ENCODE peak calls at places on chromosomes 12 and 14, in four cellular contexts. One of them, this sample, is unnamed.
A peak's percentile ranks its signal among the peaks of the same experiment; 100 is the strongest.

GRCh38 chr14:105019861-105020814 is 745 bp downstream of the CDCA4 start:
- DNase-seq in GM12878: no peak
- DNase-seq in HepG2: no peak
- DNase-seq in K562: peak; percentile 21
- DNase-seq in this sample: no peak

GRCh38 chr12:112198120-112198733 is 72.9 kb downstream of the TRAFD1 start:
- DNase-seq in GM12878: no peak
- DNase-seq in K562: peak; percentile 75
- DNase-seq in HepG2: peak; percentile 64
- DNase-seq in this sample: peak; percentile 78

GRCh38 chr12:19669793-19670192 is 230.5 kb downstream of the AEBP2 start:
- DNase-seq in HepG2: no peak
- DNase-seq in K562: no peak
- DNase-seq in GM12878: no peak
- DNase-seq in this sample: no peak

GRCh38 chr12:66964629-66965028 is 285.8 kb upstream of the GRIP1 start:
- DNase-seq in K562: no peak
- DNase-seq in HepG2: no peak
- DNase-seq in GM12878: no peak
- DNase-seq in this sample: no peak

GRCh38 chr12:29517265-29517664 is 19.8 kb upstream of the OVCH1 start:
- DNase-seq in HepG2: no peak
- DNase-seq in K562: peak; percentile 5
- DNase-seq in GM12878: no peak
- DNase-seq in this sample: no peak

GRCh38 chr12:38926501-38926900 is 21.1 kb upstream of the CPNE8 start:
- DNase-seq in HepG2: no peak
- DNase-seq in GM12878: no peak
- DNase-seq in K562: no peak
- DNase-seq in this sample: no peak

GRCh38 chr12:27109339-27110023 is 27.1 kb upstream of the C12orf71 start:
- DNase-seq in K562: no peak
- DNase-seq in GM12878: no peak
- DNase-seq in HepG2: no peak
- DNase-seq in this sample: no peak

GRCh38 chr12:15728118-15728598 is 61.0 kb downstream of the EPS8 start:
- DNase-seq in K562: no peak
- DNase-seq in GM12878: no peak
- DNase-seq in HepG2: no peak
- DNase-seq in this sample: peak; percentile 1

GRCh38 chr12:26204612-26205289 is 9.4 kb downstream of the SSPN start:
- DNase-seq in K562: no peak
- DNase-seq in GM12878: no peak
- DNase-seq in HepG2: no peak
- DNase-seq in this sample: no peak

GRCh38 chr12:80154261-80154660 is 54.9 kb downstream of the OTOGL start:
- DNase-seq in K562: no peak
- DNase-seq in HepG2: no peak
- DNase-seq in GM12878: no peak
- DNase-seq in this sample: no peak

GRCh38 chr12:68623984-68624383 is 13.3 kb downstream of the RAP1B start:
- DNase-seq in K562: no peak
- DNase-seq in HepG2: no peak
- DNase-seq in GM12878: no peak
- DNase-seq in this sample: no peak

GRCh38 chr12:124190301-124191023 is 104.4 kb upstream of the RFLNA start:
- DNase-seq in GM12878: no peak
- DNase-seq in HepG2: no peak
- DNase-seq in K562: no peak
- DNase-seq in this sample: no peak

GRCh38 chr12:52391618-52392002 is 6.2 kb upstream of the KRT84 start:
- DNase-seq in GM12878: no peak
- DNase-seq in K562: no peak
- DNase-seq in HepG2: no peak
- DNase-seq in this sample: peak; percentile 73

GRCh38 chr12:105944628-105945027 is 194.1 kb downstream of the NUAK1 start:
- DNase-seq in HepG2: no peak
- DNase-seq in K562: no peak
- DNase-seq in GM12878: no peak
- DNase-seq in this sample: no peak

GRCh38 chr12:105947906-105948305 is 190.8 kb downstream of the NUAK1 start:
- DNase-seq in HepG2: no peak
- DNase-seq in K562: no peak
- DNase-seq in GM12878: no peak
- DNase-seq in this sample: no peak

GRCh38 chr12:105945935-105946334 is 192.8 kb downstream of the NUAK1 start:
- DNase-seq in K562: no peak
- DNase-seq in GM12878: no peak
- DNase-seq in HepG2: no peak
- DNase-seq in this sample: no peak

GRCh38 chr12:105948331-105948730 is 190.4 kb downstream of the NUAK1 start:
- DNase-seq in HepG2: no peak
- DNase-seq in K562: no peak
- DNase-seq in GM12878: no peak
- DNase-seq in this sample: no peak

GRCh38 chr12:105946541-105946940 is 192.2 kb downstream of the NUAK1 start:
- DNase-seq in GM12878: no peak
- DNase-seq in K562: peak; percentile 59
- DNase-seq in HepG2: no peak
- DNase-seq in this sample: no peak
- TF ChIP-seq NFIC in GM12878: no peak
- TF ChIP-seq NFIC in K562: peak; percentile 55
- TF ChIP-seq NFIC in HepG2: no peak
- TF ChIP-seq NFIC in this sample: no peak

GRCh38 chr12:5513406-5513805 is 81.5 kb downstream of the NTF3 start:
- DNase-seq in K562: no peak
- DNase-seq in GM12878: no peak
- DNase-seq in HepG2: no peak
- DNase-seq in this sample: no peak

GRCh38 chr12:5514545-5514944 is 82.6 kb downstream of the NTF3 start:
- DNase-seq in GM12878: no peak
- DNase-seq in K562: no peak
- DNase-seq in HepG2: no peak
- DNase-seq in this sample: no peak

GRCh38 chr12:5515458-5515857 is 83.5 kb downstream of the NTF3 start:
- DNase-seq in K562: no peak
- DNase-seq in HepG2: no peak
- DNase-seq in GM12878: no peak
- DNase-seq in this sample: no peak

GRCh38 chr12:5512585-5512970 is 80.7 kb downstream of the NTF3 start:
- DNase-seq in GM12878: no peak
- DNase-seq in K562: no peak
- DNase-seq in HepG2: no peak
- DNase-seq in this sample: no peak

GRCh38 chr12:5514016-5514415 is 82.1 kb downstream of the NTF3 start:
- DNase-seq in GM12878: no peak
- DNase-seq in HepG2: no peak
- DNase-seq in K562: no peak
- DNase-seq in this sample: no peak
- TF ChIP-seq NFIC in GM12878: no peak
- TF ChIP-seq NFIC in HepG2: no peak
- TF ChIP-seq NFIC in K562: no peak
- TF ChIP-seq NFIC in this sample: no peak

GRCh38 chr12:48794870-48795269 is 6.0 kb upstream of the ADCY6 start:
- DNase-seq in K562: no peak
- DNase-seq in GM12878: no peak
- DNase-seq in HepG2: no peak
- DNase-seq in this sample: no peak
- TF ChIP-seq NFIC in K562: no peak
- TF ChIP-seq NFIC in GM12878: no peak
- TF ChIP-seq NFIC in HepG2: no peak
- TF ChIP-seq NFIC in this sample: no peak

DNA sequence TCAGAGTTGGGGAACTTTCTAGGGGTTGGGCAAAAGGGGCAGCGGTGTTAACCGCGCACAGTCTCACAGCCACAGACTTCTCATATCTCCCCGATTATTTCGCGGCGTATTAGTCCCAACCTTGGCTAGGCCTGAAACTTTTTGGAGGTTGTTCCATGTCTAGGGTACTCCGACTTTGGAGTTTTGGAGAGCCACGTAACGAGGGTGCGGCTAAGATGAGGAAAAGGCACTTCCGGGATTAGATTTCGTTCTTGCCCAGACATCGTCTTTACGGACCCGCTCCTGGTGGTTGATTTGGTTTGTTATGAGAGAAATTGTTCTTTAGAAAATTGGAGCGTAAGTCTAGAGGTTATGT is 513 bp downstream of the CCNK start:
- DNase-seq in K562: peak; percentile 15
- DNase-seq in GM12878: no peak
- DNase-seq in HepG2: no peak
- DNase-seq in this sample: no peak
- TF ChIP-seq NFIC in K562: no peak
- TF ChIP-seq NFIC in GM12878: no peak
- TF ChIP-seq NFIC in HepG2: no peak
- TF ChIP-seq NFIC in this sample: no peak

GRCh38 chr14:95958105-95958504 is 81.1 kb upstream of the C14orf132 start:
- DNase-seq in GM12878: no peak
- DNase-seq in K562: no peak
- DNase-seq in HepG2: no peak
- DNase-seq in this sample: no peak

GRCh38 chr14:95956601-95957460 is 80.2 kb downstream of the TUNAR start:
- DNase-seq in HepG2: no peak
- DNase-seq in K562: no peak
- DNase-seq in GM12878: no peak
- DNase-seq in this sample: no peak

GRCh38 chr14:95948608-95949007 is 72.0 kb downstream of the TUNAR start:
- DNase-seq in K562: no peak
- DNase-seq in HepG2: no peak
- DNase-seq in GM12878: no peak
- DNase-seq in this sample: no peak

GRCh38 chr14:95953111-95953724 is 76.6 kb downstream of the TUNAR start:
- DNase-seq in HepG2: no peak
- DNase-seq in K562: no peak
- DNase-seq in GM12878: no peak
- DNase-seq in this sample: no peak
- TF ChIP-seq NFIC in HepG2: no peak
- TF ChIP-seq NFIC in K562: no peak
- TF ChIP-seq NFIC in GM12878: no peak
- TF ChIP-seq NFIC in this sample: no peak

DNA sequence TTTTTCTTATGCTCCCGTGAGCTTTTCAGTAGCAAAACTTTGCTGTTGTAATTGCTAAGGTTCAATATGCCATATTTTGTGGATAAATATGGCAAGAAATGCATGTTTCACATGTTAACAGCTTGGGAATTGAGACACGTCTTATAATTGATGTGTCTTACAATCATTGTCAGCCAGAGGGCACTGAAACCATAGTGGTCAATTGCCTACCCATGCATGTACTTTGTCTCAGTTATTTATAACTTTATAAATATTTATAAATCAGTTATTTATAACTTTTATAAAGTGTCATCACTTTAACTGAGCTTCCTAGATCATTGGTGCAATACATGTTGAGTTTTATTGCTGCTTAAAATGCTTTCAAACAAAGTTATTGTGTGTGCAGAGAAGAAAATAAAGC is 82.0 kb downstream of the CATSPERB start:
- DNase-seq in K562: peak; percentile 12
- DNase-seq in GM12878: no peak
- DNase-seq in HepG2: peak; percentile 13
- DNase-seq in this sample: peak; percentile 11
- TF ChIP-seq NFIC in K562: no peak
- TF ChIP-seq NFIC in GM12878: no peak
- TF ChIP-seq NFIC in HepG2: no peak
- TF ChIP-seq NFIC in this sample: no peak

GRCh38 chr12:56153291-56154065 is 1.1 kb downstream of the MYL6B start:
- DNase-seq in HepG2: no peak
- DNase-seq in GM12878: no peak
- DNase-seq in K562: no peak
- DNase-seq in this sample: no peak

GRCh38 chr12:56150563-56150962 is 1.8 kb upstream of the MYL6B start:
- DNase-seq in GM12878: no peak
- DNase-seq in K562: no peak
- DNase-seq in HepG2: no peak
- DNase-seq in this sample: no peak

GRCh38 chr12:56152756-56153137 is 360 bp downstream of the MYL6B start:
- DNase-seq in HepG2: no peak
- DNase-seq in K562: no peak
- DNase-seq in GM12878: no peak
- DNase-seq in this sample: peak; percentile 48

GRCh38 chr12:56152132-56152755 is at the start of gene MYL6B:
- DNase-seq in K562: peak; percentile 94
- DNase-seq in HepG2: peak; percentile 83
- DNase-seq in GM12878: peak; percentile 66
- DNase-seq in this sample: peak; percentile 93

DNA sequence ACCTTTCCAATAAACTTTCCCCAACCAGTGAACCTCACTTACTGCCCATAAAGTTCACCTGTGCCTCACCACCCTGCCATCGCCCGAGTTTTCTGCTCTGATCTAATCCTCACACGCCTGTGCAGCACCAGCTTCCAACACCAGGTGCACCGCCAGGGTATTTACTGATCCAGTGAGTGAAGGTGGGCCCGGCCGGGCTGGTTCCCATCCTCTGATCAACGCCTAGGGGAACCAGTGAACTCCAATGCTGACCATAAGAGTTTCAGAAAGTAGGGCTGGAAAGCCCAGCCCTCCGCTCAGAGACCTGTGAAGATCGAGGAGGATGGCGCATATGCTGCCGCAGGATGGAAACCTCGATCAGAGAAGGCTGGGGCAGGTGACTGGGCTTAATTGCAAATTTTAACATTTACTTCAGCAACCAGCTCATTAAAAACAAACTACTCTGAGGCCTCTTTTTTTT is 685 bp upstream of the MYL6B start:
- DNase-seq in HepG2: peak; percentile 80
- DNase-seq in GM12878: no peak
- DNase-seq in K562: peak; percentile 73
- DNase-seq in this sample: peak; percentile 71
- TF ChIP-seq NFIC in HepG2: no peak
- TF ChIP-seq NFIC in GM12878: no peak
- TF ChIP-seq NFIC in K562: peak; percentile 13
- TF ChIP-seq NFIC in this sample: no peak

GRCh38 chr12:116202940-116203339 is 74.6 kb downstream of the MED13L start:
- DNase-seq in HepG2: no peak
- DNase-seq in GM12878: no peak
- DNase-seq in K562: no peak
- DNase-seq in this sample: no peak
- TF ChIP-seq NFIC in HepG2: no peak
- TF ChIP-seq NFIC in GM12878: no peak
- TF ChIP-seq NFIC in K562: no peak
- TF ChIP-seq NFIC in this sample: no peak

This sample was measured in SK-N-SH.